ENCODE peak calls at places on chromosomes 7 and 10, in eight cellular contexts. One of them, this sample, is unnamed.
A peak's percentile ranks its signal among the peaks of the same experiment; 100 is the strongest.

GRCh38 chr7:128830231-128831177 is at the start of gene FLNC:
- DNase-seq in Caco-2: peak; percentile 61
- DNase-seq in NCI-H345: no peak
- DNase-seq in stimulated activated CD4-positive, alpha-beta T cell treated with anti-CD3 and anti-CD28 coated beads, Interleukin-4, amount 100 ng/mL, for 4 hours: peak; percentile 32
- DNase-seq in H9: no peak
- DNase-seq in AG10803: peak; percentile 78
- DNase-seq in H7: peak; percentile 81
- DNase-seq in esophagus squamous epithelium: no peak
- DNase-seq in this sample: no peak

GRCh38 chr7:38382627-38383026 is 109.2 kb upstream of the TARP start:
- DNase-seq in H9: no peak
- DNase-seq in NCI-H345: no peak
- DNase-seq in Caco-2: no peak
- DNase-seq in esophagus squamous epithelium: no peak
- DNase-seq in H7: no peak
- DNase-seq in stimulated activated CD4-positive, alpha-beta T cell treated with anti-CD3 and anti-CD28 coated beads, Interleukin-4, amount 100 ng/mL, for 4 hours: no peak
- DNase-seq in AG10803: peak; percentile 76
- DNase-seq in this sample: no peak

GRCh38 chr10:100882681-100883321 is 30.0 kb upstream of the SLF2 start:
- DNase-seq in NCI-H345: no peak
- DNase-seq in H9: no peak
- DNase-seq in H7: peak; percentile 7
- DNase-seq in Caco-2: no peak
- DNase-seq in esophagus squamous epithelium: no peak
- DNase-seq in stimulated activated CD4-positive, alpha-beta T cell treated with anti-CD3 and anti-CD28 coated beads, Interleukin-4, amount 100 ng/mL, for 4 hours: no peak
- DNase-seq in AG10803: peak; percentile 57
- DNase-seq in this sample: no peak

GRCh38 chr10:6269953-6270867 is 67.5 kb downstream of the PFKFB3 start:
- DNase-seq in stimulated activated CD4-positive, alpha-beta T cell treated with anti-CD3 and anti-CD28 coated beads, Interleukin-4, amount 100 ng/mL, for 4 hours: peak; percentile 36
- DNase-seq in AG10803: peak; percentile 12
- DNase-seq in esophagus squamous epithelium: no peak
- DNase-seq in Caco-2: no peak
- DNase-seq in NCI-H345: no peak
- DNase-seq in H9: no peak
- DNase-seq in H7: no peak
- DNase-seq in this sample: no peak

GRCh38 chr7:107201795-107202450 is 33.1 kb downstream of the HBP1 start:
- DNase-seq in stimulated activated CD4-positive, alpha-beta T cell treated with anti-CD3 and anti-CD28 coated beads, Interleukin-4, amount 100 ng/mL, for 4 hours: peak; percentile 11
- DNase-seq in AG10803: no peak
- DNase-seq in H7: peak; percentile 59
- DNase-seq in Caco-2: peak; percentile 46
- DNase-seq in H9: peak; percentile 41
- DNase-seq in NCI-H345: peak; percentile 51
- DNase-seq in esophagus squamous epithelium: no peak
- DNase-seq in this sample: no peak

GRCh38 chr7:55148571-55148970 is 129.8 kb downstream of the EGFR start:
- DNase-seq in Caco-2: no peak
- DNase-seq in AG10803: no peak
- DNase-seq in NCI-H345: no peak
- DNase-seq in H7: no peak
- DNase-seq in H9: no peak
- DNase-seq in esophagus squamous epithelium: no peak
- DNase-seq in stimulated activated CD4-positive, alpha-beta T cell treated with anti-CD3 and anti-CD28 coated beads, Interleukin-4, amount 100 ng/mL, for 4 hours: no peak
- DNase-seq in this sample: no peak

GRCh38 chr10:129769381-129770116 is 194.5 kb downstream of the EBF3 start:
- DNase-seq in NCI-H345: no peak
- DNase-seq in H9: peak; percentile 14
- DNase-seq in H7: no peak
- DNase-seq in Caco-2: peak; percentile 13
- DNase-seq in AG10803: no peak
- DNase-seq in esophagus squamous epithelium: no peak
- DNase-seq in stimulated activated CD4-positive, alpha-beta T cell treated with anti-CD3 and anti-CD28 coated beads, Interleukin-4, amount 100 ng/mL, for 4 hours: no peak
- DNase-seq in this sample: no peak

GRCh38 chr7:44283381-44284211 is 41.8 kb downstream of the CAMK2B start:
- DNase-seq in H9: peak; percentile 14
- DNase-seq in NCI-H345: no peak
- DNase-seq in esophagus squamous epithelium: no peak
- DNase-seq in stimulated activated CD4-positive, alpha-beta T cell treated with anti-CD3 and anti-CD28 coated beads, Interleukin-4, amount 100 ng/mL, for 4 hours: no peak
- DNase-seq in Caco-2: peak; percentile 25
- DNase-seq in H7: peak; percentile 41
- DNase-seq in AG10803: no peak
- DNase-seq in this sample: no peak

GRCh38 chr10:125026974-125027735 is 85.2 kb downstream of the ZRANB1 start:
- DNase-seq in H9: no peak
- DNase-seq in Caco-2: no peak
- DNase-seq in AG10803: no peak
- DNase-seq in NCI-H345: no peak
- DNase-seq in esophagus squamous epithelium: no peak
- DNase-seq in stimulated activated CD4-positive, alpha-beta T cell treated with anti-CD3 and anti-CD28 coated beads, Interleukin-4, amount 100 ng/mL, for 4 hours: no peak
- DNase-seq in H7: peak; percentile 60
- DNase-seq in this sample: no peak

GRCh38 chr10:43394868-43395267 is 14.1 kb downstream of the HNRNPF start:
- DNase-seq in H9: no peak
- DNase-seq in AG10803: no peak
- DNase-seq in Caco-2: no peak
- DNase-seq in NCI-H345: no peak
- DNase-seq in H7: no peak
- DNase-seq in stimulated activated CD4-positive, alpha-beta T cell treated with anti-CD3 and anti-CD28 coated beads, Interleukin-4, amount 100 ng/mL, for 4 hours: no peak
- DNase-seq in esophagus squamous epithelium: no peak
- DNase-seq in this sample: no peak

GRCh38 chr10:86314616-86315520 is 51.7 kb downstream of the GRID1 start:
- DNase-seq in stimulated activated CD4-positive, alpha-beta T cell treated with anti-CD3 and anti-CD28 coated beads, Interleukin-4, amount 100 ng/mL, for 4 hours: no peak
- DNase-seq in H9: peak; percentile 13
- DNase-seq in NCI-H345: no peak
- DNase-seq in AG10803: no peak
- DNase-seq in H7: no peak
- DNase-seq in esophagus squamous epithelium: no peak
- DNase-seq in Caco-2: no peak
- DNase-seq in this sample: no peak

GRCh38 chr7:33921216-33921938 is 16.0 kb downstream of the BMPER start:
- DNase-seq in stimulated activated CD4-positive, alpha-beta T cell treated with anti-CD3 and anti-CD28 coated beads, Interleukin-4, amount 100 ng/mL, for 4 hours: no peak
- DNase-seq in H7: no peak
- DNase-seq in Caco-2: no peak
- DNase-seq in H9: no peak
- DNase-seq in esophagus squamous epithelium: no peak
- DNase-seq in NCI-H345: no peak
- DNase-seq in AG10803: peak; percentile 84
- DNase-seq in this sample: no peak

GRCh38 chr10:14405076-14406065 is 74.6 kb upstream of the FRMD4A start:
- DNase-seq in NCI-H345: no peak
- DNase-seq in Caco-2: no peak
- DNase-seq in stimulated activated CD4-positive, alpha-beta T cell treated with anti-CD3 and anti-CD28 coated beads, Interleukin-4, amount 100 ng/mL, for 4 hours: no peak
- DNase-seq in H7: no peak
- DNase-seq in H9: no peak
- DNase-seq in esophagus squamous epithelium: no peak
- DNase-seq in AG10803: peak; percentile 95
- DNase-seq in this sample: no peak

GRCh38 chr7:150481955-150482354 is 31.5 kb downstream of the GIMAP8 start:
- DNase-seq in esophagus squamous epithelium: no peak
- DNase-seq in AG10803: no peak
- DNase-seq in stimulated activated CD4-positive, alpha-beta T cell treated with anti-CD3 and anti-CD28 coated beads, Interleukin-4, amount 100 ng/mL, for 4 hours: no peak
- DNase-seq in H7: no peak
- DNase-seq in NCI-H345: no peak
- DNase-seq in Caco-2: no peak
- DNase-seq in H9: no peak
- DNase-seq in this sample: no peak

GRCh38 chr10:77482072-77482471 is 155.5 kb downstream of the KCNMA1 start:
- DNase-seq in H9: no peak
- DNase-seq in H7: no peak
- DNase-seq in AG10803: no peak
- DNase-seq in NCI-H345: no peak
- DNase-seq in esophagus squamous epithelium: no peak
- DNase-seq in Caco-2: no peak
- DNase-seq in stimulated activated CD4-positive, alpha-beta T cell treated with anti-CD3 and anti-CD28 coated beads, Interleukin-4, amount 100 ng/mL, for 4 hours: no peak
- DNase-seq in this sample: no peak

GRCh38 chr7:94313926-94314325 is 80.8 kb upstream of the COL1A2 start:
- DNase-seq in Caco-2: no peak
- DNase-seq in NCI-H345: no peak
- DNase-seq in H9: no peak
- DNase-seq in H7: no peak
- DNase-seq in AG10803: peak; percentile 40
- DNase-seq in stimulated activated CD4-positive, alpha-beta T cell treated with anti-CD3 and anti-CD28 coated beads, Interleukin-4, amount 100 ng/mL, for 4 hours: no peak
- DNase-seq in esophagus squamous epithelium: no peak
- DNase-seq in this sample: no peak

GRCh38 chr7:27936244-27937102 is 196.5 kb downstream of the TAX1BP1 start:
- DNase-seq in H9: no peak
- DNase-seq in Caco-2: no peak
- DNase-seq in esophagus squamous epithelium: no peak
- DNase-seq in stimulated activated CD4-positive, alpha-beta T cell treated with anti-CD3 and anti-CD28 coated beads, Interleukin-4, amount 100 ng/mL, for 4 hours: no peak
- DNase-seq in AG10803: no peak
- DNase-seq in NCI-H345: no peak
- DNase-seq in H7: no peak
- DNase-seq in this sample: no peak

GRCh38 chr10:58820862-58821559 is 308.3 kb downstream of the BICC1 start:
- DNase-seq in NCI-H345: no peak
- DNase-seq in H7: no peak
- DNase-seq in esophagus squamous epithelium: no peak
- DNase-seq in stimulated activated CD4-positive, alpha-beta T cell treated with anti-CD3 and anti-CD28 coated beads, Interleukin-4, amount 100 ng/mL, for 4 hours: no peak
- DNase-seq in H9: no peak
- DNase-seq in Caco-2: no peak
- DNase-seq in AG10803: peak; percentile 65
- DNase-seq in this sample: no peak

GRCh38 chr7:20542594-20542993 is 72.9 kb upstream of the ABCB5 start:
- DNase-seq in H7: no peak
- DNase-seq in esophagus squamous epithelium: no peak
- DNase-seq in NCI-H345: peak; percentile 17
- DNase-seq in AG10803: peak; percentile 26
- DNase-seq in H9: no peak
- DNase-seq in stimulated activated CD4-positive, alpha-beta T cell treated with anti-CD3 and anti-CD28 coated beads, Interleukin-4, amount 100 ng/mL, for 4 hours: no peak
- DNase-seq in Caco-2: no peak
- DNase-seq in this sample: no peak

GRCh38 chr10:42998481-42999384 is 78.1 kb upstream of the RET start:
- DNase-seq in NCI-H345: no peak
- DNase-seq in H9: no peak
- DNase-seq in esophagus squamous epithelium: no peak
- DNase-seq in AG10803: no peak
- DNase-seq in stimulated activated CD4-positive, alpha-beta T cell treated with anti-CD3 and anti-CD28 coated beads, Interleukin-4, amount 100 ng/mL, for 4 hours: no peak
- DNase-seq in H7: peak; percentile 18
- DNase-seq in Caco-2: peak; percentile 34
- DNase-seq in this sample: no peak

GRCh38 chr10:97771055-97771811 is 566 bp downstream of the SFRP5 start:
- DNase-seq in stimulated activated CD4-positive, alpha-beta T cell treated with anti-CD3 and anti-CD28 coated beads, Interleukin-4, amount 100 ng/mL, for 4 hours: no peak
- DNase-seq in esophagus squamous epithelium: no peak
- DNase-seq in NCI-H345: no peak
- DNase-seq in AG10803: peak; percentile 11
- DNase-seq in H9: peak; percentile 67
- DNase-seq in H7: peak; percentile 88
- DNase-seq in Caco-2: no peak
- DNase-seq in this sample: no peak

GRCh38 chr7:139623518-139623917 is 100.0 kb downstream of the CLEC2L start:
- DNase-seq in stimulated activated CD4-positive, alpha-beta T cell treated with anti-CD3 and anti-CD28 coated beads, Interleukin-4, amount 100 ng/mL, for 4 hours: no peak
- DNase-seq in NCI-H345: no peak
- DNase-seq in Caco-2: no peak
- DNase-seq in esophagus squamous epithelium: no peak
- DNase-seq in H9: no peak
- DNase-seq in H7: no peak
- DNase-seq in AG10803: no peak
- DNase-seq in this sample: no peak

GRCh38 chr10:97542169-97543024 is 30.2 kb upstream of the ANKRD2 start:
- DNase-seq in stimulated activated CD4-positive, alpha-beta T cell treated with anti-CD3 and anti-CD28 coated beads, Interleukin-4, amount 100 ng/mL, for 4 hours: peak; percentile 44
- DNase-seq in esophagus squamous epithelium: peak; percentile 18
- DNase-seq in Caco-2: peak; percentile 61
- DNase-seq in H9: peak; percentile 73
- DNase-seq in NCI-H345: no peak
- DNase-seq in H7: peak; percentile 63
- DNase-seq in AG10803: peak; percentile 87
- DNase-seq in this sample: no peak

GRCh38 chr7:106332186-106332585 is 47.4 kb upstream of the NAMPT start:
- DNase-seq in esophagus squamous epithelium: no peak
- DNase-seq in H9: no peak
- DNase-seq in Caco-2: no peak
- DNase-seq in H7: no peak
- DNase-seq in AG10803: peak; percentile 30
- DNase-seq in stimulated activated CD4-positive, alpha-beta T cell treated with anti-CD3 and anti-CD28 coated beads, Interleukin-4, amount 100 ng/mL, for 4 hours: no peak
- DNase-seq in NCI-H345: no peak
- DNase-seq in this sample: no peak

GRCh38 chr10:70619271-70620019 is 16.9 kb upstream of the PRF1 start:
- DNase-seq in esophagus squamous epithelium: no peak
- DNase-seq in AG10803: peak; percentile 48
- DNase-seq in stimulated activated CD4-positive, alpha-beta T cell treated with anti-CD3 and anti-CD28 coated beads, Interleukin-4, amount 100 ng/mL, for 4 hours: no peak
- DNase-seq in H9: no peak
- DNase-seq in Caco-2: no peak
- DNase-seq in H7: peak; percentile 79
- DNase-seq in NCI-H345: no peak
- DNase-seq in this sample: no peak

GRCh38 chr7:26667514-26668133 is 196.8 kb downstream of the SKAP2 start:
- DNase-seq in H9: peak; percentile 89
- DNase-seq in NCI-H345: peak; percentile 96
- DNase-seq in Caco-2: peak; percentile 85
- DNase-seq in esophagus squamous epithelium: no peak
- DNase-seq in H7: peak; percentile 30
- DNase-seq in AG10803: peak; percentile 93
- DNase-seq in stimulated activated CD4-positive, alpha-beta T cell treated with anti-CD3 and anti-CD28 coated beads, Interleukin-4, amount 100 ng/mL, for 4 hours: peak; percentile 13
- DNase-seq in this sample: no peak

GRCh38 chr10:75632750-75633462 is 201.5 kb downstream of the LRMDA start:
- DNase-seq in H9: no peak
- DNase-seq in AG10803: peak; percentile 79
- DNase-seq in esophagus squamous epithelium: no peak
- DNase-seq in H7: peak; percentile 22
- DNase-seq in Caco-2: no peak
- DNase-seq in NCI-H345: no peak
- DNase-seq in stimulated activated CD4-positive, alpha-beta T cell treated with anti-CD3 and anti-CD28 coated beads, Interleukin-4, amount 100 ng/mL, for 4 hours: no peak
- DNase-seq in this sample: no peak

This sample was measured in cortex of kidney.